ENCODE peak calls at places on chromosomes 1 and 21, in seven cellular contexts. W is fibroblast of lung; S is CD8-positive, alpha-beta T cell; R is left lung; G is breast epithelium; P is H9; X is K562. Y is an unnamed sample. For H3K4me1, the result is how much of the 10 kb centered on the place peaks cover.

GRCh38 chr21:31988492-31989285 is 115.9 kb downstream of the HUNK start:
- DNase-seq in G (no peak), P (no peak), S (no peak), R (no peak), X (no peak), W (no peak), Y (no peak)

GRCh38 chr1:157523774-157524501 is 28.4 kb downstream of the FCRL5 start:
- DNase-seq in G (no peak), X (no peak), S (no peak), R (no peak), W (no peak), P (no peak), Y (no peak)

GRCh38 chr1:54804471-54805132 is 3.5 kb upstream of the TTC22 start:
- DNase-seq in G (no peak), S (no peak), R (peak), P (peak), X (no peak), W (no peak), Y (no peak)

GRCh38 chr21:19290328-19290727 is 886.7 kb upstream of the TMPRSS15 start:
- DNase-seq in S (no peak), P (no peak), X (no peak), W (no peak), R (no peak), G (no peak), Y (no peak)

GRCh38 chr21:43716376-43717165 is 2.4 kb upstream of the PDXK start:
- DNase-seq in P (no peak), X (no peak), R (no peak), S (no peak), G (no peak), W (peak), Y (no peak)

GRCh38 chr1:117590273-117590925 is 15.4 kb upstream of the TENT5C start:
- DNase-seq in X (no peak), W (no peak), G (no peak), R (peak), P (peak), S (no peak), Y (no peak)

GRCh38 chr1:30710407-30710806 is 13.0 kb downstream of the MATN1 start:
- DNase-seq in G (no peak), P (no peak), X (no peak), S (no peak), R (no peak), W (no peak), Y (no peak)

GRCh38 chr1:68116643-68117235 is 66.3 kb upstream of the DIRAS3 start:
- DNase-seq in X (peak), S (peak), P (no peak), W (peak), R (no peak), G (no peak), Y (peak)

GRCh38 chr1:184020855-184021254 is 16.7 kb downstream of the COLGALT2 start:
- DNase-seq in G (no peak), W (no peak), P (no peak), R (no peak), S (no peak), X (no peak), Y (no peak)

GRCh38 chr1:109500886-109501285 is 7.0 kb downstream of the CYB561D1 start:
- DNase-seq in W (peak), X (no peak), S (no peak), G (no peak), P (no peak), R (no peak), Y (no peak)

GRCh38 chr1:39776400-39776713 is 5.2 kb upstream of the OXCT2 start:
- DNase-seq in W (no peak), S (no peak), G (no peak), P (no peak), R (no peak), X (no peak), Y (no peak)

GRCh38 chr1:91876751-91877573 is 9.0 kb downstream of the TGFBR3 start:
- DNase-seq in P (no peak), S (no peak), G (no peak), W (no peak), R (no peak), X (no peak), Y (no peak)

GRCh38 chr1:212760126-212760823 is 31.3 kb downstream of the NSL1 start:
- DNase-seq in G (no peak), P (peak), W (no peak), R (no peak), S (peak), X (no peak), Y (peak)

GRCh38 chr21:35204125-35204524 is 155.0 kb upstream of the RUNX1 start:
- DNase-seq in R (no peak), S (no peak), P (no peak), X (no peak), G (no peak), W (peak), Y (no peak)
- H3K4me1 ChIP-seq in R (under half), S (under half), P (under half), X (under half), G (under half), W (under half), Y (under half)

DNA sequence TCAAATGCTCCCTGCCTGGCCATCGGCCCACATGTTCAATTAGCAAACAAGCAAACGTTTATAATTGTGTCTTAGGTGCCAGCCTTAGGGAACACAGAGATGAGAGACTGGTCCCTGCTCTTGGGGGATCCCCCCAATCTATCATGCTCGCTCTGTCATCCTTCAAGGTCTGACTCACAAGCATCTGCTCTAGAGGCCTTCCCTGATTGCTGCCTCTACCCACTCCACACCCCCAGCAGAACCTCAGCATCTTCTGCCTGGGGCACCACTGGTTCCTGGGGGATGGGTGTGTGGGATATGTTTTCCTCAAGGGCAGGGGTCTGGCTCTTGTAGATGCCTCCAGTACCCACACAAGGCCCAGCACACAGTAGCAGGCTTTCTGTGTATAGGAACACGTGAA is 2.1 kb upstream of the FGR start:
- DNase-seq in R (no peak), S (no peak), W (no peak), G (no peak), P (no peak), X (no peak), Y (no peak)
- H3K4me1 ChIP-seq in R (under half), S (under half), W (under half), G (under half), P (under half), X (under half), Y (under half)

DNA sequence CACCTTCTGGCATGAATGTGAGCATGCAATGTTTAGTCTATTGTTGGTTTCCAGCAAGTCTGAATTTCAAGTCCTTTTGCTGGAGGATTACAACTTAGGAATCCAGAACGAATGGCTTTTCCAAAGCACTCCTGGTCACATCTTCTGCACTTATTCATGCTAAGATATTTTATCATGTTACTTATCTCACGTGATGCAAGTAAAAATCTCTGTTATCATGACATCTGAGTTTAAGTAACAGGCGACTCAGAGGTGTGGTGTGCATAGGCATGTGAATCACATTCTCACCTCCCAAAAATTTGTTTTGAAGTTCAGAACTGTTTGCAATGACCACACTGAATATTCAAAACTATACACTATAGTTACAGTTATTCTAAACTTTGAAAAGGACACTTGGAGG is 204.8 kb upstream of the FGGY start:
- DNase-seq in W (peak), R (no peak), G (no peak), X (no peak), S (no peak), P (no peak), Y (no peak)
- H3K4me1 ChIP-seq in W (under half), R (under half), G (under half), X (under half), S (under half), P (under half), Y (under half)

DNA sequence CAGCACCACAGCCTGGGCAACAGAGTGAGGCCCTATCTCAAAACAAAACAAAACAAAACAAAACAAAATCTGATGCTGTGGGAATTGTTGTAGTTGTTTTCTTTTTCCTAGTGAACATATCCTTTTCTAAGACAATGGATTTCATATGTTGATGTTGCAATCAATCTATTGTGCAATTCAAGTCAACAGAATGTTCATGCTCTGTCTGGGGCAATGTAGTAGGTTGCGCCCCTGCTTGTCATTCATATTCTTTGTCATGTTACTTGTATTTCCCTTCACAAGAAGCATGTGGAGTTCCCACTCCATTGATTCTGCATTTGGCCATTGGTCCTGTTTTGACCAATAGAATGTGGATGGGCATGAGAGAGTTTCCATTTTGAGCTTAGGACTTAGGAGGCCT is 223.9 kb downstream of the DUSP10 start:
- DNase-seq in X (no peak), W (no peak), R (no peak), S (no peak), G (no peak), P (no peak), Y (no peak)
- H3K4me1 ChIP-seq in X (under half), W (under half), R (under half), S (under half), G (under half), P (under half), Y (under half)

GRCh38 chr1:116289219-116289618 is 83.8 kb upstream of the ATP1A1 start:
- DNase-seq in X (no peak), P (no peak), S (no peak), R (no peak), W (no peak), G (no peak), Y (no peak)

GRCh38 chr1:116288201-116288598 is 84.8 kb upstream of the ATP1A1 start:
- DNase-seq in W (no peak), X (no peak), S (no peak), G (no peak), R (no peak), P (no peak), Y (no peak)

GRCh38 chr1:116290085-116290670 is 82.9 kb upstream of the ATP1A1 start:
- DNase-seq in W (no peak), S (no peak), X (no peak), P (no peak), R (no peak), G (no peak), Y (no peak)

GRCh38 chr1:116292929-116293725 is 79.9 kb upstream of the ATP1A1 start:
- DNase-seq in S (no peak), R (no peak), X (no peak), W (no peak), P (no peak), G (no peak), Y (no peak)

GRCh38 chr1:116290920-116291465 is 82.1 kb upstream of the ATP1A1 start:
- DNase-seq in W (no peak), S (no peak), G (no peak), R (no peak), P (no peak), X (no peak), Y (no peak)
- H3K4me1 ChIP-seq in W (under half), S (under half), G (under half), R (under half), P (under half), X (under half), Y (under half)